ENCODE peak calls at places on chromosomes 1 and 21, in four cellular contexts. S is tibial nerve; V is CD8-positive, alpha-beta T cell; F is fibroblast of pulmonary artery. C is an unnamed sample.
A peak's percentile ranks its signal among the peaks of the same experiment; 100 is the strongest.

GRCh38 chr1:67945733-67946374 is 104.6 kb downstream of the DIRAS3 start:
- DNase-seq in S (no peak), V (no peak), F (no peak), C (no peak)

GRCh38 chr1:2290171-2290578 is 62.1 kb downstream of the SKI start:
- DNase-seq in S (no peak), V (no peak), F (no peak), C (no peak)

GRCh38 chr1:163822933-163823511 is 501.3 kb downstream of the NUF2 start:
- DNase-seq in S (no peak), V (no peak), F (no peak), C (no peak)

GRCh38 chr1:193183019-193183643 is 3.3 kb downstream of the B3GALT2 start:
- DNase-seq in S (no peak), V (no peak), F (peak; percentile 78), C (no peak)

GRCh38 chr1:116825400-116825734 is 71.1 kb downstream of the CD2 start:
- DNase-seq in S (no peak), V (no peak), F (peak; percentile 53), C (no peak)

GRCh38 chr21:42125571-42126544 is 54.7 kb downstream of the UMODL1 start:
- DNase-seq in S (no peak), V (no peak), F (peak; percentile 43), C (no peak)

GRCh38 chr1:3390291-3390690 is 64.2 kb upstream of the ARHGEF16 start:
- DNase-seq in S (no peak), V (no peak), F (no peak), C (no peak)

GRCh38 chr1:48687271-48688045 is 89.2 kb downstream of the BEND5 start:
- DNase-seq in S (no peak), V (no peak), F (no peak), C (no peak)

GRCh38 chr1:1282998-1283397 is 2.8 kb downstream of the SCNN1D start:
- DNase-seq in S (no peak), V (no peak), F (no peak), C (no peak)

GRCh38 chr1:22255341-22256212 is 112.7 kb upstream of the WNT4 start:
- DNase-seq in S (no peak), V (no peak), F (no peak), C (no peak)

GRCh38 chr1:153535664-153536585 is at the start of gene S100A6:
- DNase-seq in S (peak; percentile 84), V (peak; percentile 87), F (peak; percentile 84), C (no peak)

GRCh38 chr1:178724734-178725602 is at the start of gene RALGPS2:
- DNase-seq in S (peak; percentile 21), V (peak; percentile 81), F (peak; percentile 66), C (no peak)

GRCh38 chr1:152328801-152329391 is 3.9 kb upstream of the FLG start:
- DNase-seq in S (no peak), V (no peak), F (no peak), C (no peak)

GRCh38 chr1:176466514-176466913 is 3.5 kb downstream of the PAPPA2 start:
- DNase-seq in S (no peak), V (no peak), F (no peak), C (no peak)
- TF ChIP-seq CTCF in S (no peak), V (no peak), F (no peak), C (no peak)

GRCh38 chr1:237124856-237125462 is 83.0 kb downstream of the RYR2 start:
- DNase-seq in S (no peak), V (no peak), F (no peak), C (no peak)
- TF ChIP-seq CTCF in S (no peak), V (no peak), F (peak; percentile 4), C (no peak)

GRCh38 chr1:19877351-19877750 is 4.8 kb upstream of the OTUD3 start:
- DNase-seq in S (no peak), V (no peak), F (no peak), C (no peak)

GRCh38 chr1:19869929-19870328 is 12.3 kb upstream of the OTUD3 start:
- DNase-seq in S (no peak), V (no peak), F (peak; percentile 62), C (no peak)

GRCh38 chr1:19866758-19867157 is 15.4 kb upstream of the OTUD3 start:
- DNase-seq in S (no peak), V (no peak), F (no peak), C (no peak)

GRCh38 chr1:19877821-19878636 is 4.2 kb upstream of the OTUD3 start:
- DNase-seq in S (no peak), V (no peak), F (no peak), C (no peak)

GRCh38 chr1:19872190-19872589 is 10.0 kb upstream of the OTUD3 start:
- DNase-seq in S (no peak), V (no peak), F (no peak), C (no peak)
- TF ChIP-seq CTCF in S (no peak), V (no peak), F (no peak), C (no peak)

GRCh38 chr1:205600085-205600484 is 31.7 kb downstream of the ELK4 start:
- DNase-seq in S (no peak), V (peak; percentile 5), F (peak; percentile 74), C (no peak)
- TF ChIP-seq CTCF in S (no peak), V (no peak), F (peak; percentile 49), C (no peak)

GRCh38 chr1:145855426-145855948 is 3.4 kb downstream of the PIAS3 start:
- DNase-seq in S (no peak), V (no peak), F (no peak), C (no peak)
- TF ChIP-seq CTCF in S (no peak), V (no peak), F (peak; percentile 4), C (no peak)

GRCh38 chr1:203274603-203275381 is 30.5 kb upstream of the BTG2 start:
- DNase-seq in S (peak; percentile 89), V (no peak), F (no peak), C (no peak)
- TF ChIP-seq CTCF in S (no peak), V (no peak), F (no peak), C (no peak)

C was measured in AG04449.